ENCODE peak calls at places on chromosomes 4 and X, in ten cellular contexts. V is neuronal stem cell, M is fibroblast of lung, Z is GM12878, R is MM.1S, E is suprapubic skin, B is tibial nerve, T is pancreas, G is ovary, I is esophagus muscularis mucosa. W is an unnamed sample.
A peak's percentile ranks its signal among the peaks of the same experiment; 100 is the strongest.

GRCh38 chrX:120749141-120749846 is 119.4 kb upstream of the C1GALT1C1 start:
- DNase-seq in V (no peak), M (no peak), Z (no peak), R (peak; percentile 83), E (no peak), B (no peak), T (no peak), G (no peak), I (no peak), W (no peak)

GRCh38 chr4:132180020-132180427 is 969.1 kb upstream of the PCDH10 start:
- DNase-seq in V (no peak), M (peak; percentile 36), Z (no peak), R (no peak), E (no peak), B (no peak), T (no peak), G (no peak), I (no peak), W (no peak)

GRCh38 chrX:16002185-16002584 is 121.2 kb upstream of the GRPR start:
- DNase-seq in V (no peak), M (no peak), Z (no peak), R (no peak), E (no peak), B (no peak), T (no peak), G (no peak), I (no peak), W (no peak)

GRCh38 chrX:65706041-65706828 is 38.8 kb downstream of the MSN start:
- DNase-seq in V (no peak), M (peak; percentile 80), Z (no peak), R (no peak), E (no peak), B (no peak), T (peak; percentile 30), G (no peak), I (no peak), W (no peak)

GRCh38 chr4:123114915-123115756 is 192.7 kb upstream of the NUDT6 start:
- DNase-seq in V (no peak), M (no peak), Z (no peak), R (no peak), E (no peak), B (no peak), T (no peak), G (no peak), I (no peak), W (no peak)

GRCh38 chrX:86047174-86047991 is at the start of gene CHM:
- DNase-seq in V (peak; percentile 50), M (peak; percentile 88), Z (peak; percentile 63), R (peak; percentile 89), E (peak; percentile 68), B (peak; percentile 14), T (peak; percentile 66), G (peak; percentile 52), I (peak; percentile 92), W (peak; percentile 85)

GRCh38 chr4:24067781-24068193 is 177.9 kb upstream of the PPARGC1A start:
- DNase-seq in V (no peak), M (peak; percentile 45), Z (no peak), R (no peak), E (no peak), B (peak; percentile 14), T (peak; percentile 31), G (no peak), I (no peak), W (peak; percentile 1)

GRCh38 chr4:186746581-186746980 is 22.9 kb upstream of the FAT1 start:
- DNase-seq in V (no peak), M (no peak), Z (no peak), R (no peak), E (no peak), B (no peak), T (no peak), G (no peak), I (no peak), W (no peak)

GRCh38 chrX:119880552-119881437 is 9.2 kb downstream of the NDUFA1 start:
- DNase-seq in V (no peak), M (peak; percentile 61), Z (peak; percentile 35), R (peak; percentile 86), E (no peak), B (no peak), T (peak; percentile 35), G (no peak), I (no peak), W (peak; percentile 55)

GRCh38 chr4:82891728-82892466 is 944 bp upstream of the SEC31A start:
- DNase-seq in V (no peak), M (no peak), Z (no peak), R (peak; percentile 58), E (no peak), B (no peak), T (no peak), G (no peak), I (no peak), W (peak; percentile 23)

GRCh38 chr4:98166025-98166730 is 22.9 kb upstream of the STPG2 start:
- DNase-seq in V (no peak), M (no peak), Z (no peak), R (no peak), E (no peak), B (no peak), T (peak; percentile 83), G (no peak), I (no peak), W (no peak)

GRCh38 chr4:65670331-65671031 is at the start of gene EPHA5:
- DNase-seq in V (peak; percentile 70), M (peak; percentile 36), Z (no peak), R (peak; percentile 25), E (peak; percentile 73), B (peak; percentile 39), T (peak; percentile 46), G (peak; percentile 74), I (no peak), W (peak; percentile 1)

DNA sequence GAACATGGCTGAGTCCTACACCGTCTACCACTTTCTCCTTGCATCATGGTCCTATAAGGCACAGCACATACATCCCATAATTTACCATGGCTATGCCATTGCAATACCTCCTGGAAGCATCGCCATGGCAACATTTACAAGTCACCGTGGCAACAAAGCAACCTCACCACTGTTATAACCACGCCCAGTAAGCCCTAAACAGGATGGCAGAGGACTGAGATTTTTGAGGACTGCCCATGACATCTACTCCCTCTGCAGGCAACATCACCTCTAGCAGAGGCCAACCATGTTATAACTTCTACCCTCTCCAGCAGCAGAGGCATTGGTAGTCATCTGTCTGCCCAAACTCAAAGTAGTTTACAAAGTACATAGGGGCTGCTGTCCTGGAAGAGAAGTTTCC is 29.7 kb downstream of the BCOR start:
- DNase-seq in V (no peak), M (peak; percentile 11), Z (no peak), R (no peak), E (peak; percentile 33), B (no peak), T (no peak), G (no peak), I (no peak), W (no peak)
- H3K4me1 ChIP-seq in V (peaks cover 3% of the 10 kb centered on the region), M (no peaks in the 10 kb centered on the region), Z (no peaks in the 10 kb centered on the region), R (no peaks in the 10 kb centered on the region), E (peaks cover 5% of the 10 kb centered on the region), B (no peaks in the 10 kb centered on the region), T (no peaks in the 10 kb centered on the region), G (no peaks in the 10 kb centered on the region), I (no peaks in the 10 kb centered on the region), W (no peaks in the 10 kb centered on the region)

DNA sequence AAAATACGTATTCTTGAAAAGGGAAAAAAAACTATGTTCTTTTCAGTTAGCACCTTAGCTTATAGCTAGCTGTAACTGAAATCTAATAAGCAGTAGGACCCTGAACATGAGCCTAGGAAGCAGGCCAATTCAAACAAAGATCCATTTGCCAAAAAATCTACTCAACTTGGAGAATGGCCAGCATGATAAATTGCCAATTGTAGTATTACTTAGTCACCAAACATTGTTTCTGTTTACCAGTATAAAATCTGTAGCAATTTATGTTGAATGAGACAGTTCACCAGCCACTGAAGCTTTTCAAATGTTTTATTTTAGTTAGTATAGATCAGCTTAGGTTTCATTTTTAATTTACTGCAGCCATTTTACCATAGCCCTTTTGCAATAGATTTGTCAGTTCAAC is 323.6 kb upstream of the DIPK2B start:
- DNase-seq in V (no peak), M (peak; percentile 90), Z (no peak), R (no peak), E (no peak), B (no peak), T (no peak), G (no peak), I (no peak), W (no peak)
- H3K27ac ChIP-seq in V (no peak overlapping the region), M (no peak overlapping the region), Z (no peak overlapping the region), R (no peak overlapping the region), E (no peak overlapping the region), B (no peak overlapping the region), T (no peak overlapping the region), G (no peak overlapping the region), I (no peak overlapping the region), W (no peak overlapping the region)

GRCh38 chr4:161496-162284 is 37.4 kb downstream of the ZNF718 start:
- DNase-seq in V (no peak), M (peak; percentile 7), Z (no peak), R (no peak), E (no peak), B (no peak), T (no peak), G (no peak), I (no peak), W (no peak)
- H3K9me3 ChIP-seq in V (peaks cover 10% of the 10 kb centered on the region), M (peaks cover 2% of the 10 kb centered on the region), Z (peaks cover 30% of the 10 kb centered on the region), R (no peaks in the 10 kb centered on the region), E (peaks cover 65% of the 10 kb centered on the region), B (peaks cover 100% of the 10 kb centered on the region), T (no peaks in the 10 kb centered on the region), G (peaks cover 28% of the 10 kb centered on the region), I (peaks cover 100% of the 10 kb centered on the region), W (peaks cover 1% of the 10 kb centered on the region)

GRCh38 chr4:83989835-83990234 is 453.9 kb downstream of the GPAT3 start:
- DNase-seq in V (no peak), M (no peak), Z (no peak), R (no peak), E (no peak), B (no peak), T (no peak), G (no peak), I (no peak), W (no peak)
- H3K4me1 ChIP-seq in V (no peaks in the 10 kb centered on the region), M (no peaks in the 10 kb centered on the region), Z (no peaks in the 10 kb centered on the region), R (no peaks in the 10 kb centered on the region), E (no peaks in the 10 kb centered on the region), B (no peaks in the 10 kb centered on the region), T (no peaks in the 10 kb centered on the region), G (no peaks in the 10 kb centered on the region), I (no peaks in the 10 kb centered on the region), W (no peaks in the 10 kb centered on the region)

GRCh38 chr4:40924096-40924792 is 174.5 kb downstream of the NSUN7 start:
- DNase-seq in V (peak; percentile 40), M (peak; percentile 61), Z (peak; percentile 12), R (peak; percentile 58), E (peak; percentile 77), B (peak; percentile 28), T (peak; percentile 61), G (peak; percentile 55), I (no peak), W (peak; percentile 33)
- H3K27ac ChIP-seq in V (no peak overlapping the region), M (no peak overlapping the region), Z (no peak overlapping the region), R (no peak overlapping the region), E (no peak overlapping the region), B (no peak overlapping the region), T (peak overlapping the region; percentile 71), G (no peak overlapping the region), I (no peak overlapping the region), W (no peak overlapping the region)

GRCh38 chrX:51855698-51856097 is 37.7 kb upstream of the MAGED1 start:
- DNase-seq in V (no peak), M (no peak), Z (no peak), R (no peak), E (no peak), B (no peak), T (no peak), G (no peak), I (no peak), W (no peak)
- H3K9me3 ChIP-seq in V (peaks cover 2% of the 10 kb centered on the region), M (no peaks in the 10 kb centered on the region), Z (peaks cover 4% of the 10 kb centered on the region), R (no peaks in the 10 kb centered on the region), E (no peaks in the 10 kb centered on the region), B (no peaks in the 10 kb centered on the region), T (no peaks in the 10 kb centered on the region), G (no peaks in the 10 kb centered on the region), I (no peaks in the 10 kb centered on the region), W (no peaks in the 10 kb centered on the region)

W was measured in small intestine.